ENCODE peak calls at places on chromosomes 3 and 15, in five cellular contexts. One of them, this sample, is unnamed.

GRCh38 chr15:33008284-33009011 is 186.1 kb downstream of the FMN1 start:
- DNase-seq in RWPE1: no peak
- DNase-seq in ovary: no peak
- DNase-seq in HFF-Myc: no peak
- DNase-seq in uterus: no peak
- DNase-seq in this sample: no peak

GRCh38 chr3:194938845-194939531 is 253.3 kb downstream of the FAM43A start:
- DNase-seq in RWPE1: no peak
- DNase-seq in uterus: peak
- DNase-seq in HFF-Myc: no peak
- DNase-seq in ovary: no peak
- DNase-seq in this sample: no peak

GRCh38 chr15:91216000-91216399 is 115.9 kb downstream of the SV2B start:
- DNase-seq in ovary: no peak
- DNase-seq in uterus: no peak
- DNase-seq in RWPE1: no peak
- DNase-seq in HFF-Myc: no peak
- DNase-seq in this sample: no peak

GRCh38 chr3:45759851-45760250 is 36.5 kb downstream of the SLC6A20 start:
- DNase-seq in HFF-Myc: no peak
- DNase-seq in ovary: no peak
- DNase-seq in RWPE1: no peak
- DNase-seq in uterus: no peak
- DNase-seq in this sample: no peak

GRCh38 chr3:37922721-37923575 is 61.3 kb downstream of the CTDSPL start:
- DNase-seq in RWPE1: no peak
- DNase-seq in ovary: no peak
- DNase-seq in HFF-Myc: no peak
- DNase-seq in uterus: no peak
- DNase-seq in this sample: no peak

GRCh38 chr3:87397210-87397609 is 120.8 kb upstream of the POU1F1 start:
- DNase-seq in ovary: no peak
- DNase-seq in uterus: no peak
- DNase-seq in RWPE1: no peak
- DNase-seq in HFF-Myc: no peak
- DNase-seq in this sample: no peak

GRCh38 chr3:12706504-12707253 is 42.8 kb upstream of the RAF1 start:
- DNase-seq in RWPE1: peak
- DNase-seq in uterus: peak
- DNase-seq in HFF-Myc: peak
- DNase-seq in ovary: peak
- DNase-seq in this sample: peak

GRCh38 chr3:31839144-31839917 is 141.7 kb downstream of the OSBPL10 start:
- DNase-seq in uterus: no peak
- DNase-seq in ovary: no peak
- DNase-seq in RWPE1: no peak
- DNase-seq in HFF-Myc: no peak
- DNase-seq in this sample: no peak

GRCh38 chr3:141391298-141392017 is 23.2 kb downstream of the ZBTB38 start:
- DNase-seq in RWPE1: no peak
- DNase-seq in ovary: no peak
- DNase-seq in uterus: no peak
- DNase-seq in HFF-Myc: no peak
- DNase-seq in this sample: no peak

GRCh38 chr15:67495585-67495984 is 25.3 kb upstream of the C15orf61 start:
- DNase-seq in ovary: no peak
- DNase-seq in uterus: no peak
- DNase-seq in HFF-Myc: no peak
- DNase-seq in RWPE1: no peak
- DNase-seq in this sample: no peak

GRCh38 chr3:108031893-108032292 is 58.9 kb downstream of the CD47 start:
- DNase-seq in ovary: no peak
- DNase-seq in uterus: no peak
- DNase-seq in RWPE1: no peak
- DNase-seq in HFF-Myc: no peak
- DNase-seq in this sample: no peak

GRCh38 chr3:184553385-184553784 is 8.2 kb upstream of the EPHB3 start:
- DNase-seq in RWPE1: no peak
- DNase-seq in HFF-Myc: no peak
- DNase-seq in uterus: no peak
- DNase-seq in ovary: no peak
- DNase-seq in this sample: no peak

GRCh38 chr15:89114974-89115373 is 26.7 kb downstream of the ABHD2 start:
- DNase-seq in HFF-Myc: no peak
- DNase-seq in RWPE1: no peak
- DNase-seq in ovary: no peak
- DNase-seq in uterus: no peak
- DNase-seq in this sample: no peak

GRCh38 chr3:132445812-132446211 is 28.5 kb downstream of the DNAJC13 start:
- DNase-seq in ovary: no peak
- DNase-seq in HFF-Myc: peak
- DNase-seq in uterus: no peak
- DNase-seq in RWPE1: peak
- DNase-seq in this sample: no peak

GRCh38 chr3:45929042-45929679 is 14.1 kb upstream of the CXCR6 start:
- DNase-seq in ovary: no peak
- DNase-seq in uterus: no peak
- DNase-seq in HFF-Myc: no peak
- DNase-seq in RWPE1: peak
- DNase-seq in this sample: peak

GRCh38 chr3:101635954-101636798 is 40.8 kb downstream of the ZBTB11 start:
- DNase-seq in RWPE1: peak
- DNase-seq in uterus: peak
- DNase-seq in ovary: peak
- DNase-seq in HFF-Myc: peak
- DNase-seq in this sample: peak

DNA sequence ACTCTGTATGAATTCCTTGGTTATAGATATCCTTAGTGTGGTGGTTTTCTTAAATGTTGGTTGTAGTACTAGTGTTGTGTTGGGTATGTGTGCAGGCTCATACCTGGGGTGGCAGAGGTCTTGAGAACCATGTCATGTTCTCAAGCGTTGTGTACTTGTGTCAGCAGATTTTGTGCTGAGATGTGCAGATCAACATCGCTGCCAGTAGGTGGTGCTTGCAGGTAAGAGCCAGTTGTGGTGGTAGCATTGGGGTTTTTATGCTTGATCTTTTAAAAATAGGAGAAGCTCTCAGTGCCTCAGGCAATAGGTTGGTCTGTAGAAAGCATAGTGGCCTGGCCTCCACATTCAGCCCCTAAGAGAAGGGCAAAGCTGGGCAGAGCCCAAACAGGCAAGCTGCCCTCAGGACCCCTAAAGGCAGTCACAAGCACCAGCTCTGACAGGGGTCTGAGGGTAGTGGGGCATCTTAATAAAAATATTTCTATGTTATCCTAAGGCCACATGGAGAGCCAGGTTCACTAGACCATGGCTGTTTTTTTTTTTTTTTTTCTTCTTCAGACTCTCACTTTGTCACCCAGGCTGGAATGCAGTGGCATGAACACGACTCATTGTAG is 164.0 kb downstream of the IL20RB start:
- DNase-seq in RWPE1: peak
- DNase-seq in HFF-Myc: no peak
- DNase-seq in uterus: no peak
- DNase-seq in ovary: no peak
- DNase-seq in this sample: peak
- TF ChIP-seq CTCF in RWPE1: peak
- TF ChIP-seq CTCF in HFF-Myc: peak
- TF ChIP-seq CTCF in uterus: peak
- TF ChIP-seq CTCF in ovary: no peak
- TF ChIP-seq CTCF in this sample: peak

DNA sequence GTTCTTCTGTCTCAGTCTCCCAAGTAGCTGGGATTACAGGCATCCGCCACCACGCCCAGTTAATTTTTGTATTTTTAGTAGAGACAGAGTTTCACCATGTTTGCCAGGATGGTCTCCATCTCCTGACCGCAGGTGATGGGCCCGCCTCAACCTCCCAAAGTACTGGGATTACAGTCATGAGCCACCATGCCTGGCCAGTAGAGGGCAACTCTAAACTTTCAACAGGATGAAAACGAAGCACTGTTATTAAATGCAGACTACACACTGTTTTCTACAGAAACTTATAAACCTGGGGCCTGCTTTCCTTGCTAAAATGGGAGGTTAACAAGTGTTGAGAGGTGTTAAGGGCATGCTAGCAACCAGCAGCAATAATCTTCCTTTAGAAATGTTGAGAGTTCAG is 7.6 kb downstream of the ARPC4 start:
- DNase-seq in uterus: no peak
- DNase-seq in RWPE1: no peak
- DNase-seq in ovary: no peak
- DNase-seq in HFF-Myc: no peak
- DNase-seq in this sample: no peak
- TF ChIP-seq CTCF in uterus: no peak
- TF ChIP-seq CTCF in RWPE1: peak
- TF ChIP-seq CTCF in ovary: no peak
- TF ChIP-seq CTCF in HFF-Myc: peak
- TF ChIP-seq CTCF in this sample: peak

GRCh38 chr3:27720029-27720518 is 2.0 kb downstream of the EOMES start:
- DNase-seq in HFF-Myc: no peak
- DNase-seq in RWPE1: no peak
- DNase-seq in ovary: no peak
- DNase-seq in uterus: no peak
- DNase-seq in this sample: no peak

GRCh38 chr3:27722957-27723802 is 1.1 kb upstream of the EOMES start:
- DNase-seq in HFF-Myc: no peak
- DNase-seq in uterus: no peak
- DNase-seq in ovary: no peak
- DNase-seq in RWPE1: no peak
- DNase-seq in this sample: no peak

GRCh38 chr3:27721717-27722564 is at the start of gene EOMES:
- DNase-seq in HFF-Myc: no peak
- DNase-seq in ovary: no peak
- DNase-seq in uterus: no peak
- DNase-seq in RWPE1: peak
- DNase-seq in this sample: no peak

GRCh38 chr3:27719306-27720003 is 2.7 kb downstream of the EOMES start:
- DNase-seq in RWPE1: no peak
- DNase-seq in HFF-Myc: no peak
- DNase-seq in uterus: no peak
- DNase-seq in ovary: no peak
- DNase-seq in this sample: no peak

GRCh38 chr3:27720899-27721716 is 1.0 kb downstream of the EOMES start:
- DNase-seq in uterus: no peak
- DNase-seq in RWPE1: peak
- DNase-seq in HFF-Myc: no peak
- DNase-seq in ovary: no peak
- DNase-seq in this sample: no peak
- TF ChIP-seq CTCF in uterus: no peak
- TF ChIP-seq CTCF in RWPE1: no peak
- TF ChIP-seq CTCF in HFF-Myc: no peak
- TF ChIP-seq CTCF in ovary: no peak
- TF ChIP-seq CTCF in this sample: no peak

GRCh38 chr3:55622116-55622515 is 135.0 kb upstream of the WNT5A start:
- DNase-seq in RWPE1: no peak
- DNase-seq in ovary: no peak
- DNase-seq in uterus: no peak
- DNase-seq in HFF-Myc: no peak
- DNase-seq in this sample: no peak
- TF ChIP-seq CTCF in RWPE1: no peak
- TF ChIP-seq CTCF in ovary: no peak
- TF ChIP-seq CTCF in uterus: no peak
- TF ChIP-seq CTCF in HFF-Myc: no peak
- TF ChIP-seq CTCF in this sample: no peak